ENCODE peak calls at places on chromosome 6, in four cellular contexts. L is aorta, O is skeletal muscle cell, I is brain microvascular endothelial cell. C is an unnamed sample.

GRCh38 chr6:3620389-3620788 is 131.1 kb downstream of the PXDC1 start:
- DNase-seq in L (no peak), O (no peak), I (no peak), C (no peak)

GRCh38 chr6:114740547-114740946 is 397.7 kb upstream of the HS3ST5 start:
- DNase-seq in L (no peak), O (no peak), I (no peak), C (no peak)

GRCh38 chr6:74632196-74632595 is 573.7 kb downstream of the COL12A1 start:
- DNase-seq in L (no peak), O (no peak), I (no peak), C (no peak)

GRCh38 chr6:151325075-151326050 is 66.0 kb downstream of the ZBTB2 start:
- DNase-seq in L (peak; percentile 74), O (peak; percentile 41), I (peak; percentile 71), C (peak; percentile 77)

GRCh38 chr6:42007753-42008528 is 42.4 kb upstream of the TAF8 start:
- DNase-seq in L (no peak), O (no peak), I (no peak), C (no peak)

GRCh38 chr6:110645685-110646418 is 169.4 kb downstream of the CDK19 start:
- DNase-seq in L (no peak), O (no peak), I (no peak), C (no peak)

GRCh38 chr6:80250391-80250997 is 144.0 kb downstream of the BCKDHB start:
- DNase-seq in L (no peak), O (no peak), I (no peak), C (no peak)

GRCh38 chr6:105920071-105920470 is 166.1 kb upstream of the PRDM1 start:
- DNase-seq in L (no peak), O (no peak), I (no peak), C (no peak)

GRCh38 chr6:134529921-134530320 is 212.0 kb upstream of the SGK1 start:
- DNase-seq in L (no peak), O (no peak), I (no peak), C (no peak)

GRCh38 chr6:50087231-50087954 is 37.7 kb upstream of the DEFB112 start:
- DNase-seq in L (no peak), O (peak; percentile 19), I (peak; percentile 44), C (no peak)

GRCh38 chr6:157983439-157984119 is 1.9 kb downstream of the SYNJ2 start:
- DNase-seq in L (no peak), O (no peak), I (no peak), C (no peak)
- H3K4me3 ChIP-seq in L (no peak overlapping the region), O (peak overlapping the region; percentile 80), I (peak overlapping the region; percentile 60), C (no peak overlapping the region)

GRCh38 chr6:12119085-12119588 is 107.0 kb downstream of the HIVEP1 start:
- DNase-seq in L (no peak), O (no peak), I (no peak), C (no peak)

GRCh38 chr6:12116264-12116800 is 104.2 kb downstream of the HIVEP1 start:
- DNase-seq in L (no peak), O (no peak), I (no peak), C (no peak)

GRCh38 chr6:12115492-12115891 is 103.4 kb downstream of the HIVEP1 start:
- DNase-seq in L (no peak), O (no peak), I (no peak), C (no peak)

GRCh38 chr6:12116978-12117377 is 104.9 kb downstream of the HIVEP1 start:
- DNase-seq in L (no peak), O (no peak), I (no peak), C (no peak)

GRCh38 chr6:12118604-12119003 is 106.5 kb downstream of the HIVEP1 start:
- DNase-seq in L (no peak), O (no peak), I (no peak), C (no peak)
- H3K4me3 ChIP-seq in L (no peak overlapping the region), O (no peak overlapping the region), I (no peak overlapping the region), C (no peak overlapping the region)

DNA sequence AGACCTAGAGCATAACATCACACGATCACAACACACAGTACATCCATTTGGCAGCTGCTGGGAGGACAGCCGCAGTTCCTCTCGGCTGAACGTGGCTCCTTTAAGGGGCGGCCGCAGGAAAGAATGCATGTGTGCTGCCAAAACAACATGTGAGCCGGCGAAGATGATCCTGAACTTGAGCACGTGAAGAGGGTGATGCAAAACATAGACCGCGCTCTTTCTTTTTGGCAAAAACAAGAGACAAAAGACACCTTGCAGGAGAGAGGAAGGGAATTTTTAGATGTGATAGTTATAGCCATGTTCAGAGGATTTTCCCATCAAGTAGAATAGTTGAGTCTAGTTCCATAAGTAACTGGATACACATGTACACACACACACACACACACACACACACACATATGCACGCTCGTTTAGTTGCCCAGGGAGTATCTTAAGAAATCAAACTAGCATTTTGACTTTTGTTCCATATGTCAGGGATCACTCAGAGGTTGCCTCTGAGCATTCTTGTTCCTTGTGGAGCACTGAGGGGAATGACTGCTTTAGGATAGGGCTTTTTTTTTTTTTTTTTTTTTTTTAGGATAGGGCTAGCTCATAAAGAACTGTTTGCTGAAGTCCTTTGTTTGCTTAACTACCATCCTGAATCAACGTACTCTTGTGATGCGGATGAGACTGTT is 21.7 kb upstream of the RANBP9 start:
- DNase-seq in L (peak; percentile 59), O (peak; percentile 75), I (peak; percentile 75), C (peak; percentile 69)
- H3K4me3 ChIP-seq in L (no peak overlapping the region), O (peak overlapping the region; percentile 3), I (no peak overlapping the region), C (no peak overlapping the region)

GRCh38 chr6:32108727-32109113 is 418 bp downstream of the TNXB start:
- DNase-seq in L (no peak), O (no peak), I (no peak), C (no peak)

GRCh38 chr6:32110632-32111031 is 1.5 kb upstream of the TNXB start:
- DNase-seq in L (peak; percentile 59), O (no peak), I (no peak), C (no peak)

GRCh38 chr6:32108094-32108627 is 977 bp downstream of the TNXB start:
- DNase-seq in L (peak; percentile 75), O (no peak), I (no peak), C (no peak)

GRCh38 chr6:32109765-32110160 is 625 bp upstream of the TNXB start:
- DNase-seq in L (no peak), O (no peak), I (no peak), C (no peak)

DNA sequence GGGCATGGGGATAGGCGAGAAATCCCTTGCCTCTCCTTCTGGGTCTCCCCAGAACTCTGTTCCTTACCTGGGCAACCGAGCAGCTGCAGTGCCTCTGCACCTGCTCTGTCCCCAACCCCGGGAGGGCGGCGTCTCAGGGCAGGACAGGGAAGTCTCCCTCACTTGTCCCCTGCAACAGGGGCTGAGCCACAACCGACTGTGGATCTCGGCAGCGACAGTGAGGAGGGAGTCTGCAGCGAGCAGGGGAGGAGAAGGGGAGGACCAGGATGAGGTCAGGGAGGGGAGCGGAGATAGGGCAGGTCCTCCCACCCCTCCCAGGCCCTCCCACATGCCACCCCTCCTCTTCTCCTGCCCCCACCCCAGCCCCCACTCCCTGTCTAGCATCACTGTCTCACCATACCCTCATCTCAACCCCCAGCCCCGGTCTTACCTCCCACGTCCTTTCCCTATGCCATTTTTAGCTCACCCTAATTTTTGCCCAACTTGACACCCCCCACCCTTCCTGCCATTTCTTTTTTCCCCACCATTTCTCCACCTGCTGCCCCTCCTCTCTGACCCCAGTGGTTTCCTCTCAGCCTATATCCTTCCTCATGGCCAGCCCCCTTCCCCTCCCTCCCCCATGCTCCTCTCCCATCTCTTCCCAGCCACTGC is at the start of gene TNXB:
- DNase-seq in L (peak; percentile 53), O (no peak), I (no peak), C (no peak)
- H3K4me3 ChIP-seq in L (no peak within 1 kb of the TSS), O (no peak within 1 kb of the TSS), I (no peak within 1 kb of the TSS), C (peak within 1 kb of the TSS; percentile 62)

DNA sequence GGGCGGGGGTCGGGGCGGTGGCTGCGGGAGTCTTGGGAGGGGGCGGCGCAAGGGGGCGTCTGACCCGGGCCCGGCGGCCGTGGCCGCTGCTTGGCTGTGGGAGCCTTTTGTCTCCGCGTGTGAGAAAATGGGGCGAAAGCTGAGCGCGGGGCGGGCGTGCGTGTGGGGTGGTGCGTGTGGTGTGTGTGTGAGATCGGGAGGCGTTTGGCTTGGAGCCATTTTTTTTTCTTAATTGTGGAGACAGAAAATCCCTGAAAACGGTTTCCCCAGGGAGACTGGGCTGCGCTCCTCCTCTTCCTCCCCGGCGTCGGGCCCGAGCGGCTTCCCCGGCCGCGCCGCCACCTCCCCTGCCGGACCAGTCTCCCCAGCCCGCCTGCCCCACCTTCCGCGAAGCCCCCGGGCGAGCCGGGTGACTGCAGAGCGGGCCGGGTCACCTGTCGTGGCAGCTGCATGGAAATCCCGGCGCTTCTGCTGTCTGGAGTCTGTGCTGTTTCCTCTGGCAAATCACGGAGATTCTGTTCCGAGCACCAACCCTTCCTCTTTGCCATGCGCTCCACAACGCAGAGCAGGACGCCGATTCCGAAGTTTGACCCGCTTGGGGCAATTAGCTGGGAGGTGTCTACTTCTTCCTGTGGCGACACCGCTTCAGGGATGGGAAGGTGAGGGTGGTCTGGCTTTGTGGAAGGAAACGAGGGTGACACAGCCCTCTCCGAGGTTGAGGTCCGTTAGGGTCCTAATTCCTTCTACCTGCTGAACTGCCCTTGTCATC is 64.5 kb downstream of the GTF2H5 start:
- DNase-seq in L (peak; percentile 66), O (peak; percentile 26), I (peak; percentile 54), C (peak; percentile 85)
- H3K4me3 ChIP-seq in L (peak overlapping the region; percentile 94), O (peak overlapping the region; percentile 59), I (peak overlapping the region; percentile 77), C (peak overlapping the region; percentile 82)

GRCh38 chr6:15244605-15245360 is 1.1 kb upstream of the JARID2 start:
- DNase-seq in L (peak; percentile 85), O (no peak), I (no peak), C (peak; percentile 90)

GRCh38 chr6:15245361-15246216 is at the start of gene JARID2:
- DNase-seq in L (peak; percentile 100), O (peak; percentile 98), I (peak; percentile 98), C (peak; percentile 100)

GRCh38 chr6:15242937-15243614 is 2.8 kb upstream of the JARID2 start:
- DNase-seq in L (no peak), O (no peak), I (no peak), C (peak; percentile 15)

GRCh38 chr6:15242503-15242902 is 3.4 kb upstream of the JARID2 start:
- DNase-seq in L (no peak), O (no peak), I (no peak), C (peak; percentile 3)

GRCh38 chr6:15243994-15244604 is 1.8 kb upstream of the JARID2 start:
- DNase-seq in L (no peak), O (no peak), I (no peak), C (no peak)
- H3K4me3 ChIP-seq in L (no peak overlapping the region), O (peak overlapping the region; percentile 78), I (peak overlapping the region; percentile 91), C (peak overlapping the region; percentile 91)

DNA sequence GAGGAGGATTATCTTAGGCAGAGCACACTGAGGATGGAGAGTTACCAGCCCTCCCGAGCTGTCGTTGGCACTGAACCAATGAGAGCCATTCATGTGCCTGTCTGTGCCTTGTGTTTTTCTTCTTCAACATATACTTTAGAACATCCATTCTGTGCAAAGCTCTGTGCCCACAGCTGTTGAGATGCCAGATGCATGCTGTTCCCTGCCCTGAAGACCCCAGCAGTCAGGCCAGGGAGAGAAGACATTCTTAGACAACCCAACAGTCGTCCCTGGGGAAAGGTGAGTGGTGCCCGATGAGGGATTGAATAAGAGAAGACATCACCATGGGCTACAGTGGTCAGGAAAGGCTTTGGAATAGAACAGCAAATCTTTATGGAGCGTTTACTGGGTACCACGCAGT is 114.1 kb downstream of the NRN1 start:
- DNase-seq in L (no peak), O (no peak), I (no peak), C (no peak)
- H3K4me3 ChIP-seq in L (no peak overlapping the region), O (no peak overlapping the region), I (no peak overlapping the region), C (peak overlapping the region; percentile 1)

C was measured in upper lobe of right lung.